ENCODE peak calls at places on chromosomes 7 and 10, in six cellular contexts. One of them, this sample, is unnamed.

GRCh38 chr7:21305455-21306235 is 122.2 kb upstream of the SP4 start:
- DNase-seq in brain microvascular endothelial cell: no peak
- DNase-seq in B cell: no peak
- DNase-seq in neural progenitor cell: no peak
- DNase-seq in choroid plexus epithelial cell: no peak
- DNase-seq in mucosa of descending colon: no peak
- DNase-seq in this sample: no peak

GRCh38 chr7:105745681-105746330 is 130.6 kb downstream of the ATXN7L1 start:
- DNase-seq in brain microvascular endothelial cell: no peak
- DNase-seq in B cell: no peak
- DNase-seq in neural progenitor cell: no peak
- DNase-seq in choroid plexus epithelial cell: no peak
- DNase-seq in mucosa of descending colon: no peak
- DNase-seq in this sample: no peak

GRCh38 chr7:24907311-24907886 is 72.6 kb downstream of the OSBPL3 start:
- DNase-seq in brain microvascular endothelial cell: peak; percentile 61
- DNase-seq in B cell: no peak
- DNase-seq in neural progenitor cell: no peak
- DNase-seq in choroid plexus epithelial cell: peak; percentile 61
- DNase-seq in mucosa of descending colon: no peak
- DNase-seq in this sample: no peak

GRCh38 chr10:105757302-105757701 is 1116.2 kb downstream of the SORCS3 start:
- DNase-seq in brain microvascular endothelial cell: no peak
- DNase-seq in B cell: no peak
- DNase-seq in neural progenitor cell: no peak
- DNase-seq in choroid plexus epithelial cell: no peak
- DNase-seq in mucosa of descending colon: no peak
- DNase-seq in this sample: no peak

GRCh38 chr10:74511051-74511450 is 315.3 kb upstream of the KAT6B start:
- DNase-seq in brain microvascular endothelial cell: no peak
- DNase-seq in B cell: no peak
- DNase-seq in neural progenitor cell: no peak
- DNase-seq in choroid plexus epithelial cell: no peak
- DNase-seq in mucosa of descending colon: no peak
- DNase-seq in this sample: no peak

GRCh38 chr10:19629559-19629958 is 186.7 kb upstream of the PLXDC2 start:
- DNase-seq in brain microvascular endothelial cell: peak; percentile 61
- DNase-seq in B cell: no peak
- DNase-seq in neural progenitor cell: peak; percentile 85
- DNase-seq in choroid plexus epithelial cell: peak; percentile 93
- DNase-seq in mucosa of descending colon: peak; percentile 48
- DNase-seq in this sample: peak; percentile 69

GRCh38 chr10:78899996-78900714 is 168.6 kb upstream of the ZMIZ1 start:
- DNase-seq in brain microvascular endothelial cell: no peak
- DNase-seq in B cell: no peak
- DNase-seq in neural progenitor cell: no peak
- DNase-seq in choroid plexus epithelial cell: peak; percentile 30
- DNase-seq in mucosa of descending colon: peak; percentile 23
- DNase-seq in this sample: peak; percentile 60

GRCh38 chr7:75971309-75971960 is 23.0 kb downstream of the TMEM120A start:
- DNase-seq in brain microvascular endothelial cell: no peak
- DNase-seq in B cell: no peak
- DNase-seq in neural progenitor cell: no peak
- DNase-seq in choroid plexus epithelial cell: no peak
- DNase-seq in mucosa of descending colon: no peak
- DNase-seq in this sample: no peak

GRCh38 chr10:127492607-127493250 is 56.4 kb upstream of the NPS start:
- DNase-seq in brain microvascular endothelial cell: peak; percentile 2
- DNase-seq in B cell: no peak
- DNase-seq in neural progenitor cell: peak; percentile 43
- DNase-seq in choroid plexus epithelial cell: peak; percentile 15
- DNase-seq in mucosa of descending colon: no peak
- DNase-seq in this sample: no peak

GRCh38 chr7:36036590-36036989 is 116.5 kb upstream of the EEPD1 start:
- DNase-seq in brain microvascular endothelial cell: no peak
- DNase-seq in B cell: no peak
- DNase-seq in neural progenitor cell: no peak
- DNase-seq in choroid plexus epithelial cell: no peak
- DNase-seq in mucosa of descending colon: no peak
- DNase-seq in this sample: no peak

GRCh38 chr7:84647797-84648762 is 453.5 kb upstream of the SEMA3A start:
- DNase-seq in brain microvascular endothelial cell: peak; percentile 74
- DNase-seq in B cell: no peak
- DNase-seq in neural progenitor cell: no peak
- DNase-seq in choroid plexus epithelial cell: peak; percentile 79
- DNase-seq in mucosa of descending colon: no peak
- DNase-seq in this sample: no peak

GRCh38 chr10:119522747-119523426 is 19.6 kb downstream of the RGS10 start:
- DNase-seq in brain microvascular endothelial cell: no peak
- DNase-seq in B cell: no peak
- DNase-seq in neural progenitor cell: no peak
- DNase-seq in choroid plexus epithelial cell: no peak
- DNase-seq in mucosa of descending colon: no peak
- DNase-seq in this sample: no peak

GRCh38 chr10:101559596-101560292 is 28.3 kb downstream of the POLL start:
- DNase-seq in brain microvascular endothelial cell: no peak
- DNase-seq in B cell: no peak
- DNase-seq in neural progenitor cell: no peak
- DNase-seq in choroid plexus epithelial cell: no peak
- DNase-seq in mucosa of descending colon: no peak
- DNase-seq in this sample: no peak

GRCh38 chr7:5425507-5426225 is 2.0 kb upstream of the TNRC18 start:
- DNase-seq in brain microvascular endothelial cell: peak; percentile 72
- DNase-seq in B cell: peak; percentile 45
- DNase-seq in neural progenitor cell: peak; percentile 89
- DNase-seq in choroid plexus epithelial cell: peak; percentile 92
- DNase-seq in mucosa of descending colon: peak; percentile 78
- DNase-seq in this sample: peak; percentile 91

GRCh38 chr7:50379082-50379481 is 71.1 kb downstream of the FIGNL1 start:
- DNase-seq in brain microvascular endothelial cell: no peak
- DNase-seq in B cell: no peak
- DNase-seq in neural progenitor cell: peak; percentile 34
- DNase-seq in choroid plexus epithelial cell: peak; percentile 2
- DNase-seq in mucosa of descending colon: no peak
- DNase-seq in this sample: no peak

GRCh38 chr7:37320140-37320839 is 128.4 kb downstream of the ELMO1 start:
- DNase-seq in brain microvascular endothelial cell: no peak
- DNase-seq in B cell: no peak
- DNase-seq in neural progenitor cell: no peak
- DNase-seq in choroid plexus epithelial cell: no peak
- DNase-seq in mucosa of descending colon: no peak
- DNase-seq in this sample: no peak

GRCh38 chr10:116774728-116775151 is 32.4 kb upstream of the HSPA12A start:
- DNase-seq in brain microvascular endothelial cell: no peak
- DNase-seq in B cell: no peak
- DNase-seq in neural progenitor cell: no peak
- DNase-seq in choroid plexus epithelial cell: no peak
- DNase-seq in mucosa of descending colon: peak; percentile 29
- DNase-seq in this sample: no peak

GRCh38 chr7:68246189-68246633 is 1249.6 kb downstream of the TYW1 start:
- DNase-seq in brain microvascular endothelial cell: no peak
- DNase-seq in B cell: no peak
- DNase-seq in neural progenitor cell: peak; percentile 34
- DNase-seq in choroid plexus epithelial cell: no peak
- DNase-seq in mucosa of descending colon: no peak
- DNase-seq in this sample: no peak

GRCh38 chr7:48096273-48096672 is 7.2 kb downstream of the UPP1 start:
- DNase-seq in brain microvascular endothelial cell: no peak
- DNase-seq in B cell: no peak
- DNase-seq in neural progenitor cell: no peak
- DNase-seq in choroid plexus epithelial cell: no peak
- DNase-seq in mucosa of descending colon: no peak
- DNase-seq in this sample: no peak

GRCh38 chr10:35792301-35792700 is 150.2 kb upstream of the FZD8 start:
- DNase-seq in brain microvascular endothelial cell: no peak
- DNase-seq in B cell: no peak
- DNase-seq in neural progenitor cell: no peak
- DNase-seq in choroid plexus epithelial cell: peak; percentile 37
- DNase-seq in mucosa of descending colon: no peak
- DNase-seq in this sample: no peak

GRCh38 chr7:131835141-131835540 is 278.7 kb upstream of the PODXL start:
- DNase-seq in brain microvascular endothelial cell: no peak
- DNase-seq in B cell: no peak
- DNase-seq in neural progenitor cell: peak; percentile 28
- DNase-seq in choroid plexus epithelial cell: no peak
- DNase-seq in mucosa of descending colon: no peak
- DNase-seq in this sample: no peak

GRCh38 chr7:79241288-79242055 is 212.0 kb downstream of the MAGI2 start:
- DNase-seq in brain microvascular endothelial cell: peak; percentile 35
- DNase-seq in B cell: no peak
- DNase-seq in neural progenitor cell: no peak
- DNase-seq in choroid plexus epithelial cell: peak; percentile 81
- DNase-seq in mucosa of descending colon: no peak
- DNase-seq in this sample: no peak

GRCh38 chr10:17005621-17006566 is 123.7 kb downstream of the CUBN start:
- DNase-seq in brain microvascular endothelial cell: no peak
- DNase-seq in B cell: no peak
- DNase-seq in neural progenitor cell: no peak
- DNase-seq in choroid plexus epithelial cell: peak; percentile 43
- DNase-seq in mucosa of descending colon: no peak
- DNase-seq in this sample: no peak

GRCh38 chr10:17006631-17007161 is 122.9 kb downstream of the CUBN start:
- DNase-seq in brain microvascular endothelial cell: no peak
- DNase-seq in B cell: no peak
- DNase-seq in neural progenitor cell: no peak
- DNase-seq in choroid plexus epithelial cell: no peak
- DNase-seq in mucosa of descending colon: no peak
- DNase-seq in this sample: no peak

GRCh38 chr10:17007836-17008235 is 121.8 kb downstream of the CUBN start:
- DNase-seq in brain microvascular endothelial cell: no peak
- DNase-seq in B cell: no peak
- DNase-seq in neural progenitor cell: no peak
- DNase-seq in choroid plexus epithelial cell: no peak
- DNase-seq in mucosa of descending colon: no peak
- DNase-seq in this sample: no peak

GRCh38 chr10:17009228-17009700 is 120.3 kb downstream of the CUBN start:
- DNase-seq in brain microvascular endothelial cell: no peak
- DNase-seq in B cell: no peak
- DNase-seq in neural progenitor cell: no peak
- DNase-seq in choroid plexus epithelial cell: peak; percentile 57
- DNase-seq in mucosa of descending colon: no peak
- DNase-seq in this sample: no peak

GRCh38 chr10:17007381-17007780 is 122.2 kb downstream of the CUBN start:
- DNase-seq in brain microvascular endothelial cell: no peak
- DNase-seq in B cell: no peak
- DNase-seq in neural progenitor cell: no peak
- DNase-seq in choroid plexus epithelial cell: no peak
- DNase-seq in mucosa of descending colon: no peak
- DNase-seq in this sample: no peak
- TF ChIP-seq CTCF in brain microvascular endothelial cell: no peak
- TF ChIP-seq CTCF in B cell: no peak
- TF ChIP-seq CTCF in neural progenitor cell: no peak
- TF ChIP-seq CTCF in choroid plexus epithelial cell: no peak
- TF ChIP-seq CTCF in mucosa of descending colon: no peak
- TF ChIP-seq CTCF in this sample: no peak

GRCh38 chr7:90312745-90313144 is 8.4 kb downstream of the FAM237B start:
- DNase-seq in brain microvascular endothelial cell: no peak
- DNase-seq in B cell: no peak
- DNase-seq in neural progenitor cell: peak; percentile 21
- DNase-seq in choroid plexus epithelial cell: peak; percentile 56
- DNase-seq in mucosa of descending colon: no peak
- DNase-seq in this sample: no peak
- TF ChIP-seq CTCF in brain microvascular endothelial cell: peak; percentile 41
- TF ChIP-seq CTCF in B cell: no peak
- TF ChIP-seq CTCF in neural progenitor cell: peak; percentile 48
- TF ChIP-seq CTCF in choroid plexus epithelial cell: peak; percentile 53
- TF ChIP-seq CTCF in mucosa of descending colon: no peak
- TF ChIP-seq CTCF in this sample: no peak

GRCh38 chr10:43421201-43421507 is 12.2 kb upstream of the HNRNPF start:
- DNase-seq in brain microvascular endothelial cell: no peak
- DNase-seq in B cell: no peak
- DNase-seq in neural progenitor cell: no peak
- DNase-seq in choroid plexus epithelial cell: no peak
- DNase-seq in mucosa of descending colon: no peak
- DNase-seq in this sample: no peak

GRCh38 chr10:43419997-43420368 is 11.0 kb upstream of the HNRNPF start:
- DNase-seq in brain microvascular endothelial cell: no peak
- DNase-seq in B cell: no peak
- DNase-seq in neural progenitor cell: no peak
- DNase-seq in choroid plexus epithelial cell: no peak
- DNase-seq in mucosa of descending colon: no peak
- DNase-seq in this sample: no peak

GRCh38 chr10:43421519-43421918 is 12.5 kb upstream of the HNRNPF start:
- DNase-seq in brain microvascular endothelial cell: no peak
- DNase-seq in B cell: no peak
- DNase-seq in neural progenitor cell: no peak
- DNase-seq in choroid plexus epithelial cell: no peak
- DNase-seq in mucosa of descending colon: no peak
- DNase-seq in this sample: no peak

GRCh38 chr10:43417950-43418768 is 9.2 kb upstream of the HNRNPF start:
- DNase-seq in brain microvascular endothelial cell: no peak
- DNase-seq in B cell: peak; percentile 75
- DNase-seq in neural progenitor cell: no peak
- DNase-seq in choroid plexus epithelial cell: no peak
- DNase-seq in mucosa of descending colon: no peak
- DNase-seq in this sample: no peak

GRCh38 chr10:43420369-43421200 is 11.6 kb upstream of the HNRNPF start:
- DNase-seq in brain microvascular endothelial cell: peak; percentile 63
- DNase-seq in B cell: peak; percentile 83
- DNase-seq in neural progenitor cell: peak; percentile 70
- DNase-seq in choroid plexus epithelial cell: peak; percentile 95
- DNase-seq in mucosa of descending colon: peak; percentile 83
- DNase-seq in this sample: peak; percentile 95
- TF ChIP-seq CTCF in brain microvascular endothelial cell: peak; percentile 50
- TF ChIP-seq CTCF in B cell: peak; percentile 35
- TF ChIP-seq CTCF in neural progenitor cell: peak; percentile 42
- TF ChIP-seq CTCF in choroid plexus epithelial cell: peak; percentile 32
- TF ChIP-seq CTCF in mucosa of descending colon: no peak
- TF ChIP-seq CTCF in this sample: peak; percentile 25

GRCh38 chr7:100612730-100613446 is 548 bp downstream of the MOSPD3 start:
- DNase-seq in brain microvascular endothelial cell: no peak
- DNase-seq in B cell: no peak
- DNase-seq in neural progenitor cell: peak; percentile 62
- DNase-seq in choroid plexus epithelial cell: no peak
- DNase-seq in mucosa of descending colon: peak; percentile 27
- DNase-seq in this sample: peak; percentile 69
- TF ChIP-seq CTCF in brain microvascular endothelial cell: peak; percentile 25
- TF ChIP-seq CTCF in B cell: no peak
- TF ChIP-seq CTCF in neural progenitor cell: peak; percentile 45
- TF ChIP-seq CTCF in choroid plexus epithelial cell: peak; percentile 8
- TF ChIP-seq CTCF in mucosa of descending colon: no peak
- TF ChIP-seq CTCF in this sample: no peak

GRCh38 chr7:65397730-65398142 is 24.1 kb downstream of the ZNF92 start:
- DNase-seq in brain microvascular endothelial cell: peak; percentile 81
- DNase-seq in B cell: no peak
- DNase-seq in neural progenitor cell: no peak
- DNase-seq in choroid plexus epithelial cell: peak; percentile 68
- DNase-seq in mucosa of descending colon: no peak
- DNase-seq in this sample: no peak
- TF ChIP-seq CTCF in brain microvascular endothelial cell: peak; percentile 60
- TF ChIP-seq CTCF in B cell: no peak
- TF ChIP-seq CTCF in neural progenitor cell: no peak
- TF ChIP-seq CTCF in choroid plexus epithelial cell: peak; percentile 14
- TF ChIP-seq CTCF in mucosa of descending colon: no peak
- TF ChIP-seq CTCF in this sample: no peak

DNA sequence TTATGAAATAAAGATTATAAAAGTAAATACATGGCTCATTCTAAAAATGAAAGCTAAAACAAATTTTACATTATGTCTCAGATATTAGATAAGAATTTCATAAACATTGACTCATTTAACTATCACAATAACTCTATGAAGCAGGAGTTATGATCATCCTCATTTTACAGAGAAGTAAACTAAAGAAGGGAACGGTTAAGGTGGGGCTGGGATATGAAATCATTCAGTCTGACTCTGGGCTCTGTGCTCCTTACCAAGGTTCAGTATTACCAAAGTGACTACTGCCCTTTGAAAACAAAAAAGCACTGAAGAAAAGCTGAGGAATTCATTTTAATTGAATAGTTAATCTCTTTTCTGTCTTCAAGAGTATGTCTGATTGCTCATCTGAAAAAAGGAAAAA is 22.1 kb upstream of the CUBN start:
- DNase-seq in brain microvascular endothelial cell: no peak
- DNase-seq in B cell: no peak
- DNase-seq in neural progenitor cell: no peak
- DNase-seq in choroid plexus epithelial cell: no peak
- DNase-seq in mucosa of descending colon: no peak
- DNase-seq in this sample: no peak
- TF ChIP-seq CTCF in brain microvascular endothelial cell: no peak
- TF ChIP-seq CTCF in B cell: no peak
- TF ChIP-seq CTCF in neural progenitor cell: no peak
- TF ChIP-seq CTCF in choroid plexus epithelial cell: no peak
- TF ChIP-seq CTCF in mucosa of descending colon: no peak
- TF ChIP-seq CTCF in this sample: no peak

This sample was measured in upper lobe of right lung.